ENCODE peak calls at places on chromosomes 16 and 17, in six cellular contexts. One of them, this sample, is unnamed.

GRCh38 chr16:89411335-89411850 is 79.0 kb downstream of the ANKRD11 start:
- DNase-seq in neural crest cell: no peak
- DNase-seq in progenitor cell of endocrine pancreas: no peak
- DNase-seq in HCT116: no peak
- DNase-seq in GOT3: no peak
- DNase-seq in osteoblast: no peak
- DNase-seq in this sample: no peak

GRCh38 chr17:40111221-40112128 is 10.3 kb upstream of the MSL1 start:
- DNase-seq in progenitor cell of endocrine pancreas: peak
- DNase-seq in GOT3: peak
- DNase-seq in osteoblast: peak
- DNase-seq in HCT116: peak
- DNase-seq in neural crest cell: peak
- DNase-seq in this sample: no peak

GRCh38 chr16:50265260-50265659 is 1.1 kb upstream of the ADCY7 start:
- DNase-seq in osteoblast: peak
- DNase-seq in GOT3: no peak
- DNase-seq in neural crest cell: no peak
- DNase-seq in HCT116: peak
- DNase-seq in progenitor cell of endocrine pancreas: no peak
- DNase-seq in this sample: no peak

GRCh38 chr17:20097362-20097761 is 88.2 kb downstream of the SPECC1 start:
- DNase-seq in HCT116: no peak
- DNase-seq in osteoblast: no peak
- DNase-seq in GOT3: no peak
- DNase-seq in neural crest cell: no peak
- DNase-seq in progenitor cell of endocrine pancreas: no peak
- DNase-seq in this sample: no peak

GRCh38 chr17:14144513-14144912 is 75.2 kb downstream of the COX10 start:
- DNase-seq in osteoblast: no peak
- DNase-seq in GOT3: no peak
- DNase-seq in HCT116: no peak
- DNase-seq in neural crest cell: no peak
- DNase-seq in progenitor cell of endocrine pancreas: no peak
- DNase-seq in this sample: no peak

GRCh38 chr17:2222901-2223616 is 80.5 kb downstream of the SMG6 start:
- DNase-seq in progenitor cell of endocrine pancreas: no peak
- DNase-seq in GOT3: no peak
- DNase-seq in neural crest cell: no peak
- DNase-seq in HCT116: no peak
- DNase-seq in osteoblast: peak
- DNase-seq in this sample: no peak

GRCh38 chr16:58306327-58306726 is 11.5 kb upstream of the PRSS54 start:
- DNase-seq in HCT116: peak
- DNase-seq in progenitor cell of endocrine pancreas: no peak
- DNase-seq in GOT3: no peak
- DNase-seq in neural crest cell: peak
- DNase-seq in osteoblast: no peak
- DNase-seq in this sample: peak

GRCh38 chr17:58318065-58318481 is 10.5 kb downstream of the TSPOAP1 start:
- DNase-seq in HCT116: no peak
- DNase-seq in GOT3: no peak
- DNase-seq in progenitor cell of endocrine pancreas: no peak
- DNase-seq in osteoblast: peak
- DNase-seq in neural crest cell: no peak
- DNase-seq in this sample: no peak

GRCh38 chr16:66467611-66468010 is 40.5 kb downstream of the BEAN1 start:
- DNase-seq in GOT3: no peak
- DNase-seq in progenitor cell of endocrine pancreas: no peak
- DNase-seq in neural crest cell: no peak
- DNase-seq in osteoblast: peak
- DNase-seq in HCT116: no peak
- DNase-seq in this sample: no peak

GRCh38 chr17:51000835-51001638 is 119.6 kb downstream of the SPAG9 start:
- DNase-seq in HCT116: peak
- DNase-seq in neural crest cell: no peak
- DNase-seq in osteoblast: peak
- DNase-seq in GOT3: no peak
- DNase-seq in progenitor cell of endocrine pancreas: no peak
- DNase-seq in this sample: no peak

GRCh38 chr16:58459344-58460218 is 40.4 kb upstream of the NDRG4 start:
- DNase-seq in neural crest cell: no peak
- DNase-seq in GOT3: peak
- DNase-seq in osteoblast: peak
- DNase-seq in HCT116: peak
- DNase-seq in progenitor cell of endocrine pancreas: no peak
- DNase-seq in this sample: peak

GRCh38 chr17:72724375-72724774 is 368.1 kb downstream of the SLC39A11 start:
- DNase-seq in HCT116: no peak
- DNase-seq in GOT3: no peak
- DNase-seq in osteoblast: no peak
- DNase-seq in neural crest cell: no peak
- DNase-seq in progenitor cell of endocrine pancreas: no peak
- DNase-seq in this sample: no peak

GRCh38 chr16:84543931-84544776 is 39.7 kb upstream of the MEAK7 start:
- DNase-seq in osteoblast: no peak
- DNase-seq in HCT116: no peak
- DNase-seq in neural crest cell: no peak
- DNase-seq in GOT3: no peak
- DNase-seq in progenitor cell of endocrine pancreas: no peak
- DNase-seq in this sample: no peak

GRCh38 chr17:16377804-16378400 is 3.0 kb upstream of the UBB start:
- DNase-seq in osteoblast: peak
- DNase-seq in GOT3: no peak
- DNase-seq in progenitor cell of endocrine pancreas: no peak
- DNase-seq in HCT116: no peak
- DNase-seq in neural crest cell: no peak
- DNase-seq in this sample: no peak

GRCh38 chr17:1110844-1111598 is 68.8 kb downstream of the ABR start:
- DNase-seq in GOT3: peak
- DNase-seq in progenitor cell of endocrine pancreas: no peak
- DNase-seq in HCT116: peak
- DNase-seq in osteoblast: peak
- DNase-seq in neural crest cell: no peak
- DNase-seq in this sample: no peak

GRCh38 chr17:14298221-14298994 is 2.5 kb upstream of the HS3ST3B1 start:
- DNase-seq in osteoblast: no peak
- DNase-seq in progenitor cell of endocrine pancreas: no peak
- DNase-seq in neural crest cell: no peak
- DNase-seq in GOT3: no peak
- DNase-seq in HCT116: no peak
- DNase-seq in this sample: no peak

GRCh38 chr16:69924777-69925191 is 26.4 kb upstream of the CLEC18A start:
- DNase-seq in GOT3: no peak
- DNase-seq in HCT116: no peak
- DNase-seq in osteoblast: peak
- DNase-seq in progenitor cell of endocrine pancreas: peak
- DNase-seq in neural crest cell: no peak
- DNase-seq in this sample: peak

GRCh38 chr16:28898266-28898665 is 20.0 kb downstream of the ATP2A1 start:
- DNase-seq in neural crest cell: no peak
- DNase-seq in osteoblast: no peak
- DNase-seq in HCT116: no peak
- DNase-seq in GOT3: no peak
- DNase-seq in progenitor cell of endocrine pancreas: no peak
- DNase-seq in this sample: no peak

GRCh38 chr16:87076950-87077749 is 240.0 kb downstream of the C16orf95 start:
- DNase-seq in GOT3: no peak
- DNase-seq in osteoblast: peak
- DNase-seq in progenitor cell of endocrine pancreas: peak
- DNase-seq in neural crest cell: peak
- DNase-seq in HCT116: peak
- DNase-seq in this sample: no peak

GRCh38 chr17:7293821-7294613 is 422 bp downstream of the YBX2 start:
- DNase-seq in progenitor cell of endocrine pancreas: peak
- DNase-seq in HCT116: no peak
- DNase-seq in osteoblast: peak
- DNase-seq in GOT3: no peak
- DNase-seq in neural crest cell: no peak
- DNase-seq in this sample: no peak

GRCh38 chr17:75346906-75347305 is 57.7 kb upstream of the SLC25A19 start:
- DNase-seq in neural crest cell: no peak
- DNase-seq in osteoblast: peak
- DNase-seq in GOT3: no peak
- DNase-seq in HCT116: no peak
- DNase-seq in progenitor cell of endocrine pancreas: no peak
- DNase-seq in this sample: no peak

GRCh38 chr17:57328109-57328882 is 72.0 kb downstream of the MSI2 start:
- DNase-seq in progenitor cell of endocrine pancreas: no peak
- DNase-seq in HCT116: no peak
- DNase-seq in osteoblast: no peak
- DNase-seq in GOT3: no peak
- DNase-seq in neural crest cell: no peak
- DNase-seq in this sample: peak

GRCh38 chr17:78960945-78961344 is 18.8 kb downstream of the LGALS3BP start:
- DNase-seq in osteoblast: peak
- DNase-seq in GOT3: no peak
- DNase-seq in progenitor cell of endocrine pancreas: no peak
- DNase-seq in neural crest cell: no peak
- DNase-seq in HCT116: no peak
- DNase-seq in this sample: no peak

GRCh38 chr16:61419771-61420170 is 616.5 kb downstream of the CDH8 start:
- DNase-seq in osteoblast: no peak
- DNase-seq in progenitor cell of endocrine pancreas: no peak
- DNase-seq in HCT116: no peak
- DNase-seq in GOT3: no peak
- DNase-seq in neural crest cell: no peak
- DNase-seq in this sample: no peak

GRCh38 chr17:40319651-40320550 is 10.9 kb downstream of the RARA start:
- DNase-seq in neural crest cell: no peak
- DNase-seq in osteoblast: peak
- DNase-seq in progenitor cell of endocrine pancreas: no peak
- DNase-seq in GOT3: no peak
- DNase-seq in HCT116: no peak
- DNase-seq in this sample: no peak

GRCh38 chr17:13920413-13920812 is 148.9 kb upstream of the COX10 start:
- DNase-seq in neural crest cell: no peak
- DNase-seq in GOT3: no peak
- DNase-seq in osteoblast: no peak
- DNase-seq in progenitor cell of endocrine pancreas: no peak
- DNase-seq in HCT116: no peak
- DNase-seq in this sample: no peak

GRCh38 chr16:71172808-71173207 is 57.7 kb downstream of the HYDIN start:
- DNase-seq in GOT3: no peak
- DNase-seq in HCT116: no peak
- DNase-seq in neural crest cell: no peak
- DNase-seq in progenitor cell of endocrine pancreas: no peak
- DNase-seq in osteoblast: no peak
- DNase-seq in this sample: no peak

GRCh38 chr16:81467815-81468214 is 23.2 kb downstream of the CMIP start:
- DNase-seq in GOT3: no peak
- DNase-seq in osteoblast: no peak
- DNase-seq in progenitor cell of endocrine pancreas: no peak
- DNase-seq in HCT116: no peak
- DNase-seq in neural crest cell: no peak
- DNase-seq in this sample: no peak

GRCh38 chr17:41988418-41988817 is 21.8 kb downstream of the CNP start:
- DNase-seq in progenitor cell of endocrine pancreas: no peak
- DNase-seq in neural crest cell: no peak
- DNase-seq in GOT3: no peak
- DNase-seq in osteoblast: no peak
- DNase-seq in HCT116: no peak
- DNase-seq in this sample: no peak

GRCh38 chr17:76696763-76697701 is 13.7 kb downstream of the MXRA7 start:
- DNase-seq in progenitor cell of endocrine pancreas: no peak
- DNase-seq in GOT3: no peak
- DNase-seq in osteoblast: peak
- DNase-seq in HCT116: no peak
- DNase-seq in neural crest cell: no peak
- DNase-seq in this sample: no peak

GRCh38 chr16:26645629-26646028 is 421.1 kb upstream of the C16orf82 start:
- DNase-seq in osteoblast: no peak
- DNase-seq in neural crest cell: peak
- DNase-seq in progenitor cell of endocrine pancreas: peak
- DNase-seq in GOT3: no peak
- DNase-seq in HCT116: no peak
- DNase-seq in this sample: no peak

GRCh38 chr17:39402890-39403605 is 1.6 kb upstream of the FBXL20 start:
- DNase-seq in HCT116: no peak
- DNase-seq in osteoblast: no peak
- DNase-seq in neural crest cell: no peak
- DNase-seq in progenitor cell of endocrine pancreas: no peak
- DNase-seq in GOT3: no peak
- DNase-seq in this sample: no peak

GRCh38 chr17:17343160-17343735 is 40.1 kb downstream of the NT5M start:
- DNase-seq in GOT3: no peak
- DNase-seq in neural crest cell: no peak
- DNase-seq in HCT116: no peak
- DNase-seq in progenitor cell of endocrine pancreas: no peak
- DNase-seq in osteoblast: peak
- DNase-seq in this sample: no peak

GRCh38 chr17:19728114-19728495 is 11.7 kb upstream of the SLC47A2 start:
- DNase-seq in osteoblast: peak
- DNase-seq in progenitor cell of endocrine pancreas: no peak
- DNase-seq in GOT3: no peak
- DNase-seq in HCT116: no peak
- DNase-seq in neural crest cell: no peak
- DNase-seq in this sample: no peak

GRCh38 chr17:53655591-53655990 is 167.1 kb upstream of the KIF2B start:
- DNase-seq in osteoblast: no peak
- DNase-seq in neural crest cell: no peak
- DNase-seq in progenitor cell of endocrine pancreas: no peak
- DNase-seq in HCT116: no peak
- DNase-seq in GOT3: no peak
- DNase-seq in this sample: no peak

GRCh38 chr17:65712383-65713267 is 151.2 kb upstream of the AXIN2 start:
- DNase-seq in HCT116: no peak
- DNase-seq in osteoblast: no peak
- DNase-seq in progenitor cell of endocrine pancreas: no peak
- DNase-seq in GOT3: no peak
- DNase-seq in neural crest cell: no peak
- DNase-seq in this sample: no peak

GRCh38 chr17:51640108-51640622 is 379.8 kb downstream of the UTP18 start:
- DNase-seq in GOT3: no peak
- DNase-seq in neural crest cell: no peak
- DNase-seq in HCT116: peak
- DNase-seq in osteoblast: no peak
- DNase-seq in progenitor cell of endocrine pancreas: no peak
- DNase-seq in this sample: no peak

GRCh38 chr17:50684612-50685333 is 22.9 kb downstream of the ANKRD40 start:
- DNase-seq in GOT3: no peak
- DNase-seq in osteoblast: no peak
- DNase-seq in progenitor cell of endocrine pancreas: no peak
- DNase-seq in HCT116: no peak
- DNase-seq in neural crest cell: no peak
- DNase-seq in this sample: no peak

GRCh38 chr17:8006836-8007680 is 4.6 kb downstream of the GUCY2D start:
- DNase-seq in GOT3: no peak
- DNase-seq in osteoblast: peak
- DNase-seq in HCT116: no peak
- DNase-seq in neural crest cell: no peak
- DNase-seq in progenitor cell of endocrine pancreas: no peak
- DNase-seq in this sample: no peak

This sample was measured in non-pigmented ciliary epithelial cell.